ENCODE peak calls at places on chromosomes 11 and 22, in eight cellular contexts. One of them, this sample, is unnamed.

GRCh38 chr11:118398797-118399564 is 2.4 kb upstream of the ATP5MG start:
- DNase-seq in stimulated activated CD8-positive, alpha-beta memory T cell treated with anti-CD3 and anti-CD28 coated beads, Interleukin-15, amount 100 ng/mL, for 1 hour: no peak
- DNase-seq in NCI-H1105 treated with DMSO at 0.1 percent for 48 hours: no peak
- DNase-seq in fibroblast of lung: peak
- DNase-seq in T-cell: peak
- DNase-seq in AML-193: no peak
- DNase-seq in HTR-8/SVneo: no peak
- DNase-seq in T-helper 9 cell: peak
- DNase-seq in this sample: peak

GRCh38 chr11:81772161-81772560 is 961.5 kb downstream of the FAM181B start:
- DNase-seq in T-helper 9 cell: no peak
- DNase-seq in stimulated activated CD8-positive, alpha-beta memory T cell treated with anti-CD3 and anti-CD28 coated beads, Interleukin-15, amount 100 ng/mL, for 1 hour: no peak
- DNase-seq in HTR-8/SVneo: no peak
- DNase-seq in NCI-H1105 treated with DMSO at 0.1 percent for 48 hours: peak
- DNase-seq in T-cell: no peak
- DNase-seq in AML-193: no peak
- DNase-seq in fibroblast of lung: peak
- DNase-seq in this sample: no peak

GRCh38 chr11:103903621-103904323 is 132.7 kb upstream of the DDI1 start:
- DNase-seq in fibroblast of lung: no peak
- DNase-seq in T-cell: no peak
- DNase-seq in HTR-8/SVneo: no peak
- DNase-seq in NCI-H1105 treated with DMSO at 0.1 percent for 48 hours: no peak
- DNase-seq in stimulated activated CD8-positive, alpha-beta memory T cell treated with anti-CD3 and anti-CD28 coated beads, Interleukin-15, amount 100 ng/mL, for 1 hour: no peak
- DNase-seq in T-helper 9 cell: no peak
- DNase-seq in AML-193: no peak
- DNase-seq in this sample: no peak

GRCh38 chr22:32558681-32559355 is 84.2 kb downstream of the FBXO7 start:
- DNase-seq in stimulated activated CD8-positive, alpha-beta memory T cell treated with anti-CD3 and anti-CD28 coated beads, Interleukin-15, amount 100 ng/mL, for 1 hour: no peak
- DNase-seq in HTR-8/SVneo: peak
- DNase-seq in T-cell: no peak
- DNase-seq in fibroblast of lung: peak
- DNase-seq in AML-193: no peak
- DNase-seq in NCI-H1105 treated with DMSO at 0.1 percent for 48 hours: no peak
- DNase-seq in T-helper 9 cell: no peak
- DNase-seq in this sample: no peak

GRCh38 chr11:11467278-11467677 is 114.2 kb upstream of the CSNK2A3 start:
- DNase-seq in AML-193: no peak
- DNase-seq in stimulated activated CD8-positive, alpha-beta memory T cell treated with anti-CD3 and anti-CD28 coated beads, Interleukin-15, amount 100 ng/mL, for 1 hour: no peak
- DNase-seq in T-cell: no peak
- DNase-seq in fibroblast of lung: no peak
- DNase-seq in T-helper 9 cell: no peak
- DNase-seq in HTR-8/SVneo: no peak
- DNase-seq in NCI-H1105 treated with DMSO at 0.1 percent for 48 hours: no peak
- DNase-seq in this sample: no peak

GRCh38 chr11:72633068-72633467 is 41.2 kb downstream of the PDE2A start:
- DNase-seq in HTR-8/SVneo: no peak
- DNase-seq in T-helper 9 cell: no peak
- DNase-seq in NCI-H1105 treated with DMSO at 0.1 percent for 48 hours: no peak
- DNase-seq in AML-193: no peak
- DNase-seq in fibroblast of lung: no peak
- DNase-seq in T-cell: no peak
- DNase-seq in stimulated activated CD8-positive, alpha-beta memory T cell treated with anti-CD3 and anti-CD28 coated beads, Interleukin-15, amount 100 ng/mL, for 1 hour: no peak
- DNase-seq in this sample: no peak

GRCh38 chr11:57134284-57134683 is 47.5 kb upstream of the LRRC55 start:
- DNase-seq in T-cell: no peak
- DNase-seq in T-helper 9 cell: no peak
- DNase-seq in stimulated activated CD8-positive, alpha-beta memory T cell treated with anti-CD3 and anti-CD28 coated beads, Interleukin-15, amount 100 ng/mL, for 1 hour: no peak
- DNase-seq in HTR-8/SVneo: no peak
- DNase-seq in AML-193: no peak
- DNase-seq in fibroblast of lung: no peak
- DNase-seq in NCI-H1105 treated with DMSO at 0.1 percent for 48 hours: no peak
- DNase-seq in this sample: no peak

GRCh38 chr22:50292643-50293440 is 14.6 kb downstream of the PLXNB2 start:
- DNase-seq in T-helper 9 cell: no peak
- DNase-seq in T-cell: no peak
- DNase-seq in NCI-H1105 treated with DMSO at 0.1 percent for 48 hours: no peak
- DNase-seq in fibroblast of lung: no peak
- DNase-seq in AML-193: no peak
- DNase-seq in stimulated activated CD8-positive, alpha-beta memory T cell treated with anti-CD3 and anti-CD28 coated beads, Interleukin-15, amount 100 ng/mL, for 1 hour: no peak
- DNase-seq in HTR-8/SVneo: no peak
- DNase-seq in this sample: no peak

GRCh38 chr11:85154294-85154693 is 472.9 kb downstream of the DLG2 start:
- DNase-seq in stimulated activated CD8-positive, alpha-beta memory T cell treated with anti-CD3 and anti-CD28 coated beads, Interleukin-15, amount 100 ng/mL, for 1 hour: no peak
- DNase-seq in HTR-8/SVneo: no peak
- DNase-seq in AML-193: no peak
- DNase-seq in fibroblast of lung: no peak
- DNase-seq in NCI-H1105 treated with DMSO at 0.1 percent for 48 hours: no peak
- DNase-seq in T-cell: no peak
- DNase-seq in T-helper 9 cell: no peak
- DNase-seq in this sample: no peak

GRCh38 chr11:126764221-126764620 is 236.3 kb downstream of the KIRREL3 start:
- DNase-seq in NCI-H1105 treated with DMSO at 0.1 percent for 48 hours: peak
- DNase-seq in T-helper 9 cell: no peak
- DNase-seq in HTR-8/SVneo: no peak
- DNase-seq in stimulated activated CD8-positive, alpha-beta memory T cell treated with anti-CD3 and anti-CD28 coated beads, Interleukin-15, amount 100 ng/mL, for 1 hour: no peak
- DNase-seq in T-cell: no peak
- DNase-seq in fibroblast of lung: no peak
- DNase-seq in AML-193: no peak
- DNase-seq in this sample: no peak

GRCh38 chr11:50182486-50182885 is 149.8 kb downstream of the OR4C45 start:
- DNase-seq in T-helper 9 cell: no peak
- DNase-seq in NCI-H1105 treated with DMSO at 0.1 percent for 48 hours: no peak
- DNase-seq in stimulated activated CD8-positive, alpha-beta memory T cell treated with anti-CD3 and anti-CD28 coated beads, Interleukin-15, amount 100 ng/mL, for 1 hour: no peak
- DNase-seq in HTR-8/SVneo: no peak
- DNase-seq in AML-193: no peak
- DNase-seq in T-cell: no peak
- DNase-seq in fibroblast of lung: no peak
- DNase-seq in this sample: no peak

This sample was measured in stimulated activated CD4-positive, alpha-beta T cell treated with anti-CD3 and anti-CD28 coated beads, Interleukin-2, amount 100 ng/mL, for 4 hours.